ENCODE peak calls at places on chromosomes 2 and 18, in nine cellular contexts. R is Panc1; U is Peyer's patch; K is prostate gland; L is breast epithelium; X is left ventricle myocardium inferior; J is endothelial cell of umbilical vein; T is HCT116; G is effector memory CD4-positive, alpha-beta T cell. V is an unnamed sample.

GRCh38 chr2:19667536-19667949 is 234.2 kb downstream of the TTC32 start:
- DNase-seq in X (no peak), L (no peak), J (no peak), G (no peak), R (no peak), K (no peak), U (no peak), T (no peak), V (no peak)

GRCh38 chr2:163469561-163469962 is 266.2 kb downstream of the FIGN start:
- DNase-seq in X (no peak), T (no peak), G (no peak), L (no peak), U (no peak), K (no peak), J (no peak), R (no peak), V (no peak)

GRCh38 chr2:91442246-91442905 is 2750.9 kb downstream of the RPIA start:
- DNase-seq in J (peak; percentile 1), K (no peak), G (peak; percentile 11), T (no peak), R (no peak), L (peak; percentile 54), U (peak; percentile 46), X (peak; percentile 15), V (no peak)

GRCh38 chr18:60053747-60054304 is 154.0 kb downstream of the PMAIP1 start:
- DNase-seq in J (peak; percentile 2), U (peak; percentile 55), L (no peak), K (no peak), X (no peak), T (peak; percentile 97), R (peak; percentile 96), G (no peak), V (peak; percentile 54)

GRCh38 chr18:58314284-58314683 is 270.3 kb downstream of the NEDD4L start:
- DNase-seq in U (peak; percentile 74), J (peak; percentile 36), T (peak; percentile 53), X (no peak), K (peak; percentile 68), L (no peak), G (no peak), R (no peak), V (peak; percentile 72)

GRCh38 chr2:128775064-128775347 is 456.3 kb upstream of the HS6ST1 start:
- DNase-seq in L (peak; percentile 49), X (no peak), K (no peak), U (peak; percentile 13), J (no peak), R (no peak), T (no peak), G (no peak), V (no peak)

GRCh38 chr2:109471656-109472055 is 142.1 kb downstream of the SEPTIN10 start:
- DNase-seq in T (no peak), L (no peak), G (no peak), X (no peak), R (no peak), J (peak; percentile 21), U (no peak), K (no peak), V (no peak)

GRCh38 chr2:20650412-20650879 is 452 bp downstream of the HS1BP3 start:
- DNase-seq in L (no peak), T (no peak), J (peak; percentile 22), G (peak; percentile 23), R (no peak), X (no peak), U (peak; percentile 55), K (no peak), V (peak; percentile 29)

GRCh38 chr2:83850071-83850725 is 608.9 kb downstream of the SUCLG1 start:
- DNase-seq in U (no peak), R (no peak), J (no peak), G (no peak), L (no peak), T (no peak), K (no peak), X (no peak), V (no peak)

GRCh38 chr2:101282980-101283379 is 25.5 kb downstream of the RNF149 start:
- DNase-seq in K (no peak), T (no peak), X (no peak), G (no peak), R (no peak), L (no peak), J (no peak), U (no peak), V (no peak)
- H3K36me3 ChIP-seq in K (no peaks in the 10 kb centered on the region), T (peaks cover 42% of the 10 kb centered on the region), X (peaks cover 98% of the 10 kb centered on the region), G (peaks cover 92% of the 10 kb centered on the region), R (peaks cover 25% of the 10 kb centered on the region), L (peaks cover 23% of the 10 kb centered on the region), J (peaks cover 24% of the 10 kb centered on the region), U (peaks cover 99% of the 10 kb centered on the region), V (peaks cover 14% of the 10 kb centered on the region)

GRCh38 chr2:223934870-223935269 is 10.3 kb downstream of the WDFY1 start:
- DNase-seq in T (no peak), G (no peak), U (no peak), K (no peak), R (no peak), X (no peak), L (no peak), J (no peak), V (no peak)

GRCh38 chr2:223935459-223936125 is 9.5 kb downstream of the WDFY1 start:
- DNase-seq in U (no peak), T (no peak), R (no peak), G (no peak), X (no peak), K (no peak), L (no peak), J (no peak), V (no peak)

GRCh38 chr2:223930002-223930976 is 14.8 kb downstream of the WDFY1 start:
- DNase-seq in T (no peak), R (no peak), X (peak; percentile 62), U (peak; percentile 60), G (no peak), L (peak; percentile 51), K (no peak), J (no peak), V (no peak)

GRCh38 chr2:223936862-223937326 is 8.2 kb downstream of the WDFY1 start:
- DNase-seq in J (peak; percentile 77), K (no peak), G (no peak), R (no peak), X (no peak), T (no peak), U (no peak), L (no peak), V (no peak)

DNA sequence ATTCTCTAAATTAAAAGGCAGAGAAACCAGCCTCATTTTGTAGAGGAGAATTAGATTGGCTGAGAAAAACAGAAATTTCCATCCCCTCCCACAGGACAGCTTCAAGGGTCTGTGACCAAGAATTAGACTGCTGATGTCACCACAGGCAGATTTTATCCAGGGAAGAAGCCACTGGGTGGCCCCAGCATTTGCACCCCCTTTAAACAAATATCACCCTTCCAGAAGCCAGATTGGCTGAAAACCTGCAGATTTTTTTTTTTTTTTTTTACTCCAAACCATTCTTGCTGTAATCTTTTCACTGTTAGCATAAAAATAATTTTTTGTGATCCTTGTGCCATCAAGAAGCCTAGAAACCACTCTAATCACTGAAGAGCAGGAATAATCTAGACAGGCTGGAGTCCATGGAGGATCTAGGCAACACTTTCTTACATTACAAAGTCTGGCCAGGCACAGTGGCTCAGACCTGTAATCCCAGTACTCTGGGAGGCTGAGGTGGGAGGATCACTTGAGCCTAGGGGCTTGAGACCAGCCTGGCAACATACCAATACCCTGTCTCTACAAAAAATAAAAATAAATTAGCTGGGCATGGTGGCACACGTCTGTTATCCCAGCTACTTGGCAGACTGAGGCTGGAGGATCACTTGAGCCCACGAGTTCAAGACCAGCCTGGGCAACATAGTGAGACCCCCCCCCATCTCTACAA is 11.9 kb downstream of the WDFY1 start:
- DNase-seq in J (no peak), K (no peak), U (no peak), R (no peak), T (no peak), X (no peak), L (no peak), G (no peak), V (no peak)
- H3K27ac ChIP-seq in J (no peak overlapping the region), K (no peak overlapping the region), U (no peak overlapping the region), R (no peak overlapping the region), T (no peak overlapping the region), X (no peak overlapping the region), L (no peak overlapping the region), G (no peak overlapping the region), V (no peak overlapping the region)

DNA sequence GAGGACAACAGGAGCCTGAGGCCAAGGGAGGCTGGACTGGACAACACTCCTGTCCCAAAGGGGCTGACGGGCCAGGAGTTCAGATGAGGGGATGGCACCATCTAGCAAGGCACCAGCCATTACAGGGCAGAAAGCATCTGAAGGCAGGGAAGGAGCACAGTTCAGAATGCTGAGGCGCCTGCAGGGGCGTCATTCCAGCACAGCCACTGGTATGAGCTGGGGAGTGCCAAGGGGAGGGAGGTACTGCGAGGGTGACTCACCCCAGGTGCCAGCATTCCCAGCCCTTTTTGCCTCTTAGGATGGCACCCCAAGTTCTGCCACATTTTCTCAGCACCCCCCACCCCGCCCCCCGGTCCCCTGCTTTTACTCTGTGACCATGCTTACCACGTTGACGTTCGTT is 129.8 kb upstream of the EPAS1 start:
- DNase-seq in T (no peak), U (no peak), K (no peak), R (no peak), X (no peak), L (no peak), J (no peak), G (no peak), V (no peak)
- H3K4me1 ChIP-seq in T (peaks cover 25% of the 10 kb centered on the region), U (no peaks in the 10 kb centered on the region), K (no peaks in the 10 kb centered on the region), R (peaks cover 9% of the 10 kb centered on the region), X (peaks cover 43% of the 10 kb centered on the region), L (peaks cover 7% of the 10 kb centered on the region), J (peaks cover 38% of the 10 kb centered on the region), G (no peaks in the 10 kb centered on the region), V (peaks cover 3% of the 10 kb centered on the region)

DNA sequence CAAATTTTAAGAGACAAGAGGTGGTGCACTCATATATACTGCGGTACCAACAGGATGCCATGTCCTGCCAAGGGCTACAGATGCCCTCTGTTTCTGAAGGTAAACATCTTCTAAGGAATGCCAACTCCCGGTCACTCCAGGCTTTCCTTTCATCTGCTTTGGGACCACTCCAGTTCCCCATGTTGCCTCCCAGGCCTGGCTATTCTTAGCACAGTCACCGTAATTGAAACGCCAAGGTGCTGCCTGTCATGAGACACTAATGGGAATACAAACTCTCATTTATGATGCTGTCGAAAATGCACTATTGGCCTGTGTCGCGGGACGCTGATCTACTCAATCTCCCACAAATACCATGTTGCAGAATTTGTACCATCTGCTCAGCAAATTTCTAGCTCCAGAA is 79.6 kb downstream of the KLF7 start:
- DNase-seq in X (no peak), R (no peak), L (no peak), G (no peak), U (no peak), K (no peak), T (no peak), J (no peak), V (no peak)
- H3K36me3 ChIP-seq in X (peaks cover 43% of the 10 kb centered on the region), R (no peaks in the 10 kb centered on the region), L (peaks cover 5% of the 10 kb centered on the region), G (peaks cover 12% of the 10 kb centered on the region), U (peaks cover 38% of the 10 kb centered on the region), K (no peaks in the 10 kb centered on the region), T (no peaks in the 10 kb centered on the region), J (peaks cover 14% of the 10 kb centered on the region), V (no peaks in the 10 kb centered on the region)

GRCh38 chr2:45879936-45880335 is 228.5 kb downstream of the PRKCE start:
- DNase-seq in K (no peak), U (no peak), T (no peak), G (no peak), L (no peak), J (no peak), X (no peak), R (no peak), V (no peak)
- H3K27ac ChIP-seq in K (no peak overlapping the region), U (no peak overlapping the region), T (no peak overlapping the region), G (no peak overlapping the region), L (no peak overlapping the region), J (no peak overlapping the region), X (no peak overlapping the region), R (no peak overlapping the region), V (no peak overlapping the region)

GRCh38 chr2:218289639-218290315 is 2.5 kb downstream of the TMBIM1 start:
- DNase-seq in K (peak; percentile 58), T (no peak), R (no peak), L (no peak), G (no peak), U (peak; percentile 66), X (no peak), J (peak; percentile 57), V (peak; percentile 84)
- H3K4me1 ChIP-seq in K (peaks cover 49% of the 10 kb centered on the region), T (peaks cover 47% of the 10 kb centered on the region), R (peaks cover 56% of the 10 kb centered on the region), L (peaks cover 14% of the 10 kb centered on the region), G (peaks cover 63% of the 10 kb centered on the region), U (peaks cover 63% of the 10 kb centered on the region), X (peaks cover 93% of the 10 kb centered on the region), J (peaks cover 77% of the 10 kb centered on the region), V (peaks cover 29% of the 10 kb centered on the region)

V was measured in small intestine.